ENCODE peak calls at places on chromosome 5, in four cellular contexts. One of them, this sample, is unnamed.

GRCh38 chr5:112690605-112691340 is 46.9 kb upstream of the APC start:
- DNase-seq in small intestine: no peak
- DNase-seq in cardiac muscle cell: no peak
- DNase-seq in neural progenitor cell: no peak
- DNase-seq in this sample: no peak

GRCh38 chr5:156137482-156137881 is 189.5 kb upstream of the SGCD start:
- DNase-seq in neural progenitor cell: no peak
- DNase-seq in cardiac muscle cell: no peak
- DNase-seq in small intestine: no peak
- DNase-seq in this sample: no peak

GRCh38 chr5:138616508-138616907 is 41.3 kb upstream of the HSPA9 start:
- DNase-seq in small intestine: no peak
- DNase-seq in cardiac muscle cell: no peak
- DNase-seq in neural progenitor cell: no peak
- DNase-seq in this sample: no peak

GRCh38 chr5:124398471-124398870 is 348.0 kb downstream of the ZNF608 start:
- DNase-seq in cardiac muscle cell: no peak
- DNase-seq in neural progenitor cell: no peak
- DNase-seq in small intestine: no peak
- DNase-seq in this sample: no peak

GRCh38 chr5:108858959-108859358 is 111.3 kb downstream of the FER start:
- DNase-seq in small intestine: no peak
- DNase-seq in neural progenitor cell: no peak
- DNase-seq in cardiac muscle cell: no peak
- DNase-seq in this sample: no peak

GRCh38 chr5:93604119-93604963 is 21.3 kb downstream of the NR2F1 start:
- DNase-seq in cardiac muscle cell: no peak
- DNase-seq in small intestine: no peak
- DNase-seq in neural progenitor cell: peak; percentile 74
- DNase-seq in this sample: no peak

GRCh38 chr5:6218116-6218515 is 160.2 kb downstream of the MED10 start:
- DNase-seq in cardiac muscle cell: no peak
- DNase-seq in small intestine: no peak
- DNase-seq in neural progenitor cell: no peak
- DNase-seq in this sample: no peak

GRCh38 chr5:111173476-111173875 is 50.7 kb upstream of the CAMK4 start:
- DNase-seq in cardiac muscle cell: no peak
- DNase-seq in small intestine: no peak
- DNase-seq in neural progenitor cell: no peak
- DNase-seq in this sample: no peak

GRCh38 chr5:112005533-112005926 is 248.5 kb upstream of the NREP start:
- DNase-seq in cardiac muscle cell: no peak
- DNase-seq in neural progenitor cell: no peak
- DNase-seq in small intestine: no peak
- DNase-seq in this sample: no peak

GRCh38 chr5:54792611-54793404 is 192.6 kb downstream of the ESM1 start:
- DNase-seq in neural progenitor cell: no peak
- DNase-seq in small intestine: no peak
- DNase-seq in cardiac muscle cell: no peak
- DNase-seq in this sample: no peak

GRCh38 chr5:128782446-128782845 is 182.8 kb upstream of the SLC27A6 start:
- DNase-seq in small intestine: peak; percentile 5
- DNase-seq in cardiac muscle cell: no peak
- DNase-seq in neural progenitor cell: no peak
- DNase-seq in this sample: peak; percentile 21

GRCh38 chr5:95664204-95664786 is 17.7 kb downstream of the RFESD start:
- DNase-seq in neural progenitor cell: peak; percentile 31
- DNase-seq in small intestine: peak; percentile 40
- DNase-seq in cardiac muscle cell: peak; percentile 50
- DNase-seq in this sample: peak; percentile 24

GRCh38 chr5:28917631-28918030 is 1879.2 kb upstream of the CDH9 start:
- DNase-seq in cardiac muscle cell: no peak
- DNase-seq in neural progenitor cell: no peak
- DNase-seq in small intestine: no peak
- DNase-seq in this sample: no peak

GRCh38 chr5:20248102-20248501 is 260.1 kb upstream of the CDH18 start:
- DNase-seq in neural progenitor cell: no peak
- DNase-seq in cardiac muscle cell: no peak
- DNase-seq in small intestine: no peak
- DNase-seq in this sample: no peak

GRCh38 chr5:17127743-17128231 is 89.6 kb upstream of the BASP1 start:
- DNase-seq in small intestine: no peak
- DNase-seq in neural progenitor cell: no peak
- DNase-seq in cardiac muscle cell: no peak
- DNase-seq in this sample: no peak

GRCh38 chr5:40071870-40072269 is 607.8 kb upstream of the PTGER4 start:
- DNase-seq in small intestine: peak; percentile 65
- DNase-seq in neural progenitor cell: no peak
- DNase-seq in cardiac muscle cell: no peak
- DNase-seq in this sample: no peak

GRCh38 chr5:139593716-139594319 is 32.7 kb downstream of the UBE2D2 start:
- DNase-seq in neural progenitor cell: no peak
- DNase-seq in small intestine: no peak
- DNase-seq in cardiac muscle cell: no peak
- DNase-seq in this sample: no peak

GRCh38 chr5:80782626-80783025 is 127.8 kb upstream of the DHFR start:
- DNase-seq in cardiac muscle cell: no peak
- DNase-seq in small intestine: no peak
- DNase-seq in neural progenitor cell: no peak
- DNase-seq in this sample: no peak

GRCh38 chr5:121121786-121122185 is 657.7 kb downstream of the PRR16 start:
- DNase-seq in neural progenitor cell: no peak
- DNase-seq in small intestine: no peak
- DNase-seq in cardiac muscle cell: no peak
- DNase-seq in this sample: no peak

GRCh38 chr5:122485226-122485625 is 173.2 kb downstream of the SNCAIP start:
- DNase-seq in neural progenitor cell: no peak
- DNase-seq in cardiac muscle cell: no peak
- DNase-seq in small intestine: peak; percentile 94
- DNase-seq in this sample: no peak

GRCh38 chr5:141373673-141374317 is at the start of gene PCDHGA6:
- DNase-seq in cardiac muscle cell: no peak
- DNase-seq in neural progenitor cell: no peak
- DNase-seq in small intestine: no peak
- DNase-seq in this sample: no peak

GRCh38 chr5:159257007-159257406 is 6.1 kb upstream of the UBLCP1 start:
- DNase-seq in neural progenitor cell: no peak
- DNase-seq in small intestine: no peak
- DNase-seq in cardiac muscle cell: no peak
- DNase-seq in this sample: no peak

GRCh38 chr5:156479864-156480263 is 152.9 kb downstream of the SGCD start:
- DNase-seq in small intestine: no peak
- DNase-seq in neural progenitor cell: no peak
- DNase-seq in cardiac muscle cell: no peak
- DNase-seq in this sample: no peak

DNA sequence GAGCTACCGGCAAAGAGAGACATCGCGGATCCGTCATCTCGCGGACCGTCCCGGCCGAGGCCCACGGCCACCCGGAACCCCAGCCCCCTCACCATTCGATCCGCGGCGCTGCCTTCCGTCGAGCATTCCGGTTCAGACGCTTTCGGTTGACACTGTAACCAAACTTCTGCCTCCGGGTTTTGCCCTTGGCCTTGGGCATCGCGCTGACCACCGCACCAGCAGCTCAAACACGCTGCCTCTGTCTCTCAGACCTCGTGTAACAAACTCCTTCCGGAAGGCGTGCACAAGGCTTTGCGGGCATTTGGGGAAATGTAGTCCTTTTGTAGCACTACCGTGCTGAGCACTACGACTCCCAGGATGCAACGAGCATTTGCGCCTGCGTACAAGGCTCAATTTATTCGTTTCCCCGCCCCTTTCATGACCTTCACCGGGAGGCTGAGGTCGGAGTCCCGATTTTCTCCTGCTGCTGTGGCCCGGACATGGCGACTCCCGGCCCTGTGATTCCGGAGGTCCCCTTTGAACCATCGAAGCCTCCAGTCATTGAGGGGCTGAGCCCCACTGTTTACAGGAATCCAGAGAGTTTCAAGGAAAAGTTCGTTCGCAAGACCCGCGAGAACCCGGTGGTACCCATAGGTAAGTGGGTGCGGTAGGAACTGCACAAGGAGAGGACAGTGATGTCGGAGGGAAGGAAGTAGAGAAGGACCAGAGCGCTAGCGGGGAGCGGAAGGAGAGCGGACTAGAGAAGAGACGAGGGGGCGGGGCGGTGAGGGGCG is at the start of the genes HIGD2A and NOP16:
- DNase-seq in cardiac muscle cell: peak; percentile 100
- DNase-seq in neural progenitor cell: peak; percentile 99
- DNase-seq in small intestine: peak; percentile 100
- DNase-seq in this sample: peak; percentile 100
- H3K4me1 ChIP-seq in cardiac muscle cell: peaks cover 7% of the 10 kb centered on the region
- H3K4me1 ChIP-seq in neural progenitor cell: peaks cover 11% of the 10 kb centered on the region
- H3K4me1 ChIP-seq in small intestine: peaks cover 5% of the 10 kb centered on the region
- H3K4me1 ChIP-seq in this sample: no peaks in the 10 kb centered on the region

GRCh38 chr5:62327138-62327537 is 21.1 kb downstream of the KIF2A start:
- DNase-seq in cardiac muscle cell: no peak
- DNase-seq in neural progenitor cell: no peak
- DNase-seq in small intestine: no peak
- DNase-seq in this sample: no peak
- H3K4me1 ChIP-seq in cardiac muscle cell: no peaks in the 10 kb centered on the region
- H3K4me1 ChIP-seq in neural progenitor cell: peaks cover 5% of the 10 kb centered on the region
- H3K4me1 ChIP-seq in small intestine: no peaks in the 10 kb centered on the region
- H3K4me1 ChIP-seq in this sample: no peaks in the 10 kb centered on the region

GRCh38 chr5:150496534-150496933 is 11.4 kb upstream of the NDST1 start:
- DNase-seq in neural progenitor cell: no peak
- DNase-seq in small intestine: no peak
- DNase-seq in cardiac muscle cell: no peak
- DNase-seq in this sample: no peak
- H3K4me1 ChIP-seq in neural progenitor cell: peaks cover 56% of the 10 kb centered on the region
- H3K4me1 ChIP-seq in small intestine: peaks cover 12% of the 10 kb centered on the region
- H3K4me1 ChIP-seq in cardiac muscle cell: peaks cover 42% of the 10 kb centered on the region
- H3K4me1 ChIP-seq in this sample: peaks cover 19% of the 10 kb centered on the region

GRCh38 chr5:102762095-102762534 is 7.0 kb downstream of the PAM start:
- DNase-seq in small intestine: peak; percentile 43
- DNase-seq in neural progenitor cell: no peak
- DNase-seq in cardiac muscle cell: no peak
- DNase-seq in this sample: no peak

GRCh38 chr5:102760815-102761214 is 5.7 kb downstream of the PAM start:
- DNase-seq in cardiac muscle cell: no peak
- DNase-seq in small intestine: no peak
- DNase-seq in neural progenitor cell: peak; percentile 31
- DNase-seq in this sample: peak; percentile 62

GRCh38 chr5:102758576-102758975 is 3.5 kb downstream of the PAM start:
- DNase-seq in cardiac muscle cell: no peak
- DNase-seq in neural progenitor cell: no peak
- DNase-seq in small intestine: no peak
- DNase-seq in this sample: no peak

GRCh38 chr5:102759289-102759688 is 4.2 kb downstream of the PAM start:
- DNase-seq in neural progenitor cell: no peak
- DNase-seq in small intestine: no peak
- DNase-seq in cardiac muscle cell: no peak
- DNase-seq in this sample: no peak

GRCh38 chr5:102759700-102760099 is 4.6 kb downstream of the PAM start:
- DNase-seq in small intestine: no peak
- DNase-seq in neural progenitor cell: no peak
- DNase-seq in cardiac muscle cell: no peak
- DNase-seq in this sample: no peak
- H3K4me1 ChIP-seq in small intestine: peaks cover 4% of the 10 kb centered on the region
- H3K4me1 ChIP-seq in neural progenitor cell: peaks cover 34% of the 10 kb centered on the region
- H3K4me1 ChIP-seq in cardiac muscle cell: peaks cover 9% of the 10 kb centered on the region
- H3K4me1 ChIP-seq in this sample: peaks cover 20% of the 10 kb centered on the region

DNA sequence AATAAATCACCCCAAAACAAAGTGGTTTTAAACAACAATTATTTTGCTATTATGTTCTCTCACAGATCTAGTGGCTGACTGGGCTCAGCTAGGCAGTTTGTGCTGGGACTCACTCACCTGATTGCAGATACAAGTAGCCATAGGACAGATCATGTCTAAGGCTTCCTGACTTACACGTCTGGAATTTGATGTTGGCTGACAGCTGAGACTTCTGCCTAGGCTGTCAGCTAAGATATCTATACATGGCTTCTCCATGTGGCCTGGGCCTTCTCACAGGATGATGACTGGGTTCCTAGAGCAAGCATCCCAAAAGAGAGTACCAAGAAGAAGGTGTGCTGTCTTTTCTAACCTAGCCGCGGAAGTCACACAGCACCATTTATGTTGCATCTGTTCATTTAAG is 145.2 kb upstream of the TBCA start:
- DNase-seq in small intestine: no peak
- DNase-seq in cardiac muscle cell: no peak
- DNase-seq in neural progenitor cell: no peak
- DNase-seq in this sample: no peak
- H3K4me1 ChIP-seq in small intestine: no peaks in the 10 kb centered on the region
- H3K4me1 ChIP-seq in cardiac muscle cell: no peaks in the 10 kb centered on the region
- H3K4me1 ChIP-seq in neural progenitor cell: peaks cover 27% of the 10 kb centered on the region
- H3K4me1 ChIP-seq in this sample: no peaks in the 10 kb centered on the region

GRCh38 chr5:132017316-132017715 is 5.9 kb upstream of the ACSL6 start:
- DNase-seq in neural progenitor cell: no peak
- DNase-seq in small intestine: no peak
- DNase-seq in cardiac muscle cell: no peak
- DNase-seq in this sample: no peak
- H3K4me1 ChIP-seq in neural progenitor cell: no peaks in the 10 kb centered on the region
- H3K4me1 ChIP-seq in small intestine: no peaks in the 10 kb centered on the region
- H3K4me1 ChIP-seq in cardiac muscle cell: no peaks in the 10 kb centered on the region
- H3K4me1 ChIP-seq in this sample: no peaks in the 10 kb centered on the region

GRCh38 chr5:172789687-172790495 is 18.9 kb upstream of the DUSP1 start:
- DNase-seq in neural progenitor cell: peak; percentile 40
- DNase-seq in small intestine: no peak
- DNase-seq in cardiac muscle cell: no peak
- DNase-seq in this sample: no peak

GRCh38 chr5:172788771-172789686 is 18.0 kb upstream of the DUSP1 start:
- DNase-seq in neural progenitor cell: no peak
- DNase-seq in cardiac muscle cell: peak; percentile 71
- DNase-seq in small intestine: peak; percentile 87
- DNase-seq in this sample: no peak

GRCh38 chr5:172786736-172787462 is 15.9 kb upstream of the DUSP1 start:
- DNase-seq in small intestine: no peak
- DNase-seq in cardiac muscle cell: no peak
- DNase-seq in neural progenitor cell: no peak
- DNase-seq in this sample: no peak

GRCh38 chr5:172782169-172783039 is 11.4 kb upstream of the DUSP1 start:
- DNase-seq in small intestine: peak; percentile 53
- DNase-seq in cardiac muscle cell: no peak
- DNase-seq in neural progenitor cell: no peak
- DNase-seq in this sample: no peak

DNA sequence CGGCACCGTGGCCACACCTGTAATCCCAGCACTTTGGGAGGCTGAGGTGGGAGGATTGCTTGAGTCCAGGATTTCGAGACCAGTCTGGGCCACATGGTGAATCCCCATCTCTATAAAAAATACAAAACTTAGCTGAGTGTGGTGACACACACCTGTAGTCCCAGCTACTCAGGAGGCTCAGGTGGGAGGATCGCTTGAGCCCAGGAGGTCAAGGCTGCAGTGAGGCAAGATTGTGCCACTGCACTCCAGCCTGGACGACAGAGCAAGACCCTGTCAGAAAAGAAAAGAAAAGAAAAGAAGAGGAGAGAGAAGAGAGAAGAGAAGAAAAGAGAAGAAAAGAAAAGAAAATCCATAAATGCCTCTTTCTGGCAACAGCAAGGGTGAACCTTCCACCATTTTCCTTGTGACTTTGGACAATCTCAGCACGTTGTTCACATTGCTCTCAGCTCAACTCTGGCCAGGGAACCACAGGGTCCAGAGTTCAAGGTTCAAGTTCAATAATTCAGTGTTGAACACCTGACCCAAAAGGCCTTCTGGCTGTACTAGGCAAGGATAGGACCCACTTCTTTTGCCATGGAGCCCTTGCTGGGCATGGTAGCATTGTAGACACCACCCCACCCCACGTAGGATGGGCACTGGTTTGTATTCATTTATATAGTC is 14.6 kb upstream of the DUSP1 start:
- DNase-seq in small intestine: peak; percentile 82
- DNase-seq in neural progenitor cell: no peak
- DNase-seq in cardiac muscle cell: no peak
- DNase-seq in this sample: no peak
- H3K4me1 ChIP-seq in small intestine: peaks cover 7% of the 10 kb centered on the region
- H3K4me1 ChIP-seq in neural progenitor cell: peaks cover 8% of the 10 kb centered on the region
- H3K4me1 ChIP-seq in cardiac muscle cell: peaks cover 17% of the 10 kb centered on the region
- H3K4me1 ChIP-seq in this sample: no peaks in the 10 kb centered on the region

This sample was measured in BE2C.